ENCODE peak calls at places on chromosomes 3 and 15, in seven cellular contexts. E is heart right ventricle, M is uterus, W is AG04450, H is upper lobe of right lung, L is body of pancreas, B is right cardiac atrium. A is an unnamed sample. For H3K9me3, the result is how much of the 10 kb centered on the place peaks cover.

GRCh38 chr3:98577178-98577895 is 16.1 kb downstream of the CPOX start:
- DNase-seq in H (no peak), L (no peak), B (no peak), M (no peak), E (no peak), W (no peak), A (no peak)

GRCh38 chr15:64443747-64444621 is 16.4 kb upstream of the ZNF609 start:
- DNase-seq in M (no peak), L (peak), E (peak), H (no peak), B (no peak), W (peak), A (no peak)

GRCh38 chr3:72144773-72145505 is 360.0 kb upstream of the PROK2 start:
- DNase-seq in W (no peak), L (no peak), B (peak), H (no peak), M (no peak), E (peak), A (no peak)

GRCh38 chr15:78405336-78405924 is 32.6 kb upstream of the IREB2 start:
- DNase-seq in H (no peak), E (no peak), L (no peak), M (no peak), B (no peak), W (no peak), A (no peak)

GRCh38 chr3:71680588-71680987 is 44.6 kb downstream of the EIF4E3 start:
- DNase-seq in E (no peak), L (no peak), H (no peak), W (no peak), M (no peak), B (no peak), A (peak)

GRCh38 chr3:112687214-112687613 is 46.3 kb upstream of the CCDC80 start:
- DNase-seq in H (no peak), M (no peak), W (no peak), L (no peak), B (no peak), E (no peak), A (no peak)

GRCh38 chr3:125351814-125352456 is 23.2 kb downstream of the ZNF148 start:
- DNase-seq in H (no peak), B (no peak), W (no peak), M (no peak), E (no peak), L (no peak), A (no peak)

GRCh38 chr3:63652066-63652725 is at the start of gene SNTN:
- DNase-seq in W (no peak), M (no peak), B (no peak), H (no peak), E (no peak), L (no peak), A (no peak)

GRCh38 chr15:56244237-56244810 is 645 bp upstream of the RFX7 start:
- DNase-seq in W (peak), B (peak), M (peak), E (peak), H (peak), L (peak), A (peak)

GRCh38 chr3:99854899-99855298 is 37.2 kb downstream of the CMSS1 start:
- DNase-seq in L (no peak), M (no peak), H (no peak), B (no peak), W (no peak), E (no peak), A (no peak)

DNA sequence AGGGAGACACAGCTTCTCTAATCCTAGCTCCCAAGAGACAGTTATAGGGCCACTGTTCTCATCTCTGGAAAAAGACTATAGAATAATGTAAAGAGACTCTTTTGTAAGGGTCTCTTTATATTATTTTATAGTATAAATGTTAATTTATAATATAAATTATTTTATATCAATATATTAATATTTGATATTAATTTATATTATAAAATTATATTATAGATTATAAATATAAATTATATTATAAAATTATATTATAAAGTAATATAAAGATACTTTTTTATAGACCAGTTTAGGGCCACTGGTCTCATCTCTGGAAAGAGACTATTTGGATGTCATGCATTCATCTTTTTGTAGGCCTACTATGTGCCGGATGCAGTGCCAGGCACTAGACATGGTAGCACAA is 53.9 kb downstream of the SV2B start:
- DNase-seq in W (no peak), H (no peak), L (no peak), B (no peak), E (no peak), M (no peak), A (no peak)
- H3K9me3 ChIP-seq in W (under half), H (under half), L (under half), B (under half), E (under half), M (under half), A (under half)

GRCh38 chr3:134473868-134474546 is 11.8 kb downstream of the ANAPC13 start:
- DNase-seq in H (no peak), L (peak), M (peak), B (peak), E (peak), W (peak), A (peak)
- H3K27ac ChIP-seq in H (no peak), L (no peak), M (no peak), B (no peak), E (no peak), W (no peak), A (no peak)

DNA sequence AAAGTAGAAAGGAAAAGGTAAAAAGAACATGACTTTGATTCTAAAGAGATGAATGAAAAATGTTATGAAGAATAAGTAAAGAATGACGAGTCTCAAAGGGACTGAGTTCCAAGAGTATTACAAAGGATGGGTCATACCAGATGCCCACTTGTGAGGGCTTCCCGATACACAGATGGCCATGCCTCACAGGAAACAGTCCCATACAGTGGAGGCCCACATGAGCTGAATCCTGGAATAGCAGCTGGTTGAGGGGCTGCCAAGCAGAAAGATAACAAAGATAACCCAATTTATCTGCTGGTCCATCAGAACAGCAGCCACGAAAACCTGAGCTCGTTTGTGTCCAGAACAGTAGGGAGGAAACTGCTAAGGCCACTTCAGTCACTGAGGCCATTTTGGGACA is 3.7 kb downstream of the SSR3 start:
- DNase-seq in W (no peak), E (no peak), B (peak), L (no peak), M (no peak), H (no peak), A (peak)
- H3K4me3 ChIP-seq in W (peak), E (no peak), B (no peak), L (no peak), M (no peak), H (no peak), A (no peak)

GRCh38 chr15:27480642-27481041 is 509.7 kb downstream of the GABRG3 start:
- DNase-seq in L (no peak), M (no peak), W (no peak), H (no peak), E (no peak), B (no peak), A (no peak)
- H3K9me3 ChIP-seq in L (under half), M (under half), W (under half), H (under half), E (under half), B (under half), A (under half)

DNA sequence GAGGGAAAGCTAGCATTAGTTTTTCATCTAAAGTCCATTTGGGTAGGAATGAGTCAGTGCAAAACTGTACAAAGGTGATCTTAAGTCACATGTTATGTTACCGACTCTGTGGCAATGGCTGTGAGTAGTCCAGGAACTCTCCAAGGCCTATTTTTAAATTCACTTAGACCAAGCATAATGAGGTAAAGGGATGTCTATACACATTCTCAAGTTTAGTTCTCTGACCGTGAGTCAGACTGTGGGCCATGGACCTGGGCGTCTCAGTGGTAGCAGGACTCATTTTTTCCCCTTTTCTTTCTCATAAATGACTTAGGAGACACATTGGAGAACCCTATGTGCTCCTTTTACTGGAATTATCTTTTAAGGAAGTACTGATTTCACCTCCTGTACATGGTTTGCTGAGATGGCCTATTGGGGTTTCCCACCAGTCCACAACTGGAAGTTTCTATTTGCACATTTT is 488.7 kb upstream of the TPRG1 start:
- DNase-seq in M (no peak), E (peak), L (no peak), H (no peak), W (peak), B (no peak), A (no peak)
- H3K27ac ChIP-seq in M (no peak), E (peak), L (no peak), H (peak), W (peak), B (peak), A (no peak)

DNA sequence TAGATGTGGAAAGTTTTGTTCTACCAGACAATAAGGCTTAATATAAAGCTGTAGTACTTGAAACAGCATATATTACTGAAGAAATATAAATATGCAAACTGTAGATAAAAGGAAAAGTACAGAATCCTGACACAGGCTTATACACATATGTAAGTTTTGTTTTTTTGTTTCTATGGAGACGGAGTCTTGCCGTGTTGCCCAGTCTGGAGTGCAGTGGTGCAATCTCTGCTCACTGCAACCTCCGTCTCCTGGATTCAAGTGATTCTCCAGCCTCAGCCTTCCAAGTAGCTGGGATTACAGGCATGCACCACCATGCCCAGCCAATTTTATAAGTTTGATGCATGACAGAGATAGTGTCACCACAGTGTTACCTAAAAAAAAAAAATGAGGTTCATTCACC is 29.1 kb upstream of the ZNF445 start:
- DNase-seq in H (no peak), L (no peak), E (no peak), M (no peak), W (no peak), B (no peak), A (no peak)
- H3K4me3 ChIP-seq in H (no peak), L (no peak), E (no peak), M (no peak), W (no peak), B (no peak), A (no peak)